ENCODE peak calls at places on chromosomes 12 and 14, in eight cellular contexts. G is A549, D is HepG2, K is GM12878, Z is HCT116, R is SK-N-SH, W is GM23338, U is K562. V is an unnamed sample.

GRCh38 chr12:127230843-127231260 is 1036.1 kb upstream of the TMEM132C start:
- DNase-seq in U (no peak), Z (peak), D (no peak), R (no peak), K (no peak), W (no peak), G (no peak), V (peak)

GRCh38 chr14:104313674-104314073 is 175.3 kb downstream of the KIF26A start:
- DNase-seq in W (no peak), R (no peak), K (no peak), D (no peak), U (no peak), G (no peak), Z (no peak), V (no peak)

GRCh38 chr14:100093322-100093721 is 28.1 kb downstream of the EVL start:
- DNase-seq in D (no peak), U (no peak), R (no peak), K (no peak), G (no peak), W (no peak), Z (no peak), V (no peak)

GRCh38 chr14:100471451-100472093 is 115.6 kb downstream of the BEGAIN start:
- DNase-seq in R (no peak), G (no peak), D (no peak), Z (peak), U (no peak), K (no peak), W (no peak), V (no peak)

GRCh38 chr14:22168092-22168955 is 420.7 kb downstream of the DAD1 start:
- DNase-seq in K (no peak), R (no peak), U (no peak), W (peak), D (peak), Z (no peak), G (no peak), V (no peak)

GRCh38 chr14:72878746-72879145 is 15.2 kb downstream of the DPF3 start:
- DNase-seq in K (no peak), D (no peak), R (no peak), G (no peak), W (no peak), Z (no peak), U (no peak), V (no peak)

GRCh38 chr12:48279601-48280000 is 71.1 kb downstream of the ZNF641 start:
- DNase-seq in D (no peak), R (no peak), K (no peak), W (peak), Z (no peak), U (no peak), G (no peak), V (no peak)

GRCh38 chr14:66496188-66496807 is 10.1 kb downstream of the CCDC196 start:
- DNase-seq in K (no peak), R (no peak), W (no peak), U (no peak), D (no peak), Z (no peak), G (no peak), V (no peak)

GRCh38 chr14:51449666-51450061 is 202.0 kb upstream of the FRMD6 start:
- DNase-seq in Z (no peak), U (no peak), K (no peak), G (no peak), D (no peak), R (no peak), W (no peak), V (no peak)

GRCh38 chr14:91744068-91744480 is 12.2 kb upstream of the CATSPERB start:
- DNase-seq in U (peak), Z (peak), W (no peak), K (no peak), D (no peak), G (no peak), R (no peak), V (no peak)

GRCh38 chr12:93127582-93128331 is 198.7 kb upstream of the EEA1 start:
- DNase-seq in U (peak), W (peak), D (peak), K (no peak), Z (no peak), G (no peak), R (no peak), V (no peak)

GRCh38 chr14:91872517-91873470 is 5.5 kb upstream of the TC2N start:
- DNase-seq in Z (no peak), D (no peak), R (no peak), G (peak), K (no peak), W (no peak), U (no peak), V (no peak)

GRCh38 chr14:103056322-103057027 is 874 bp downstream of the CDC42BPB start:
- DNase-seq in K (no peak), W (peak), G (peak), R (peak), D (no peak), U (peak), Z (no peak), V (no peak)

GRCh38 chr14:71521238-71521637 is 411.0 kb upstream of the RGS6 start:
- DNase-seq in R (no peak), Z (no peak), U (no peak), W (no peak), K (no peak), G (no peak), D (no peak), V (no peak)

GRCh38 chr14:51652168-51653095 is 722 bp downstream of the FRMD6 start:
- DNase-seq in R (peak), W (peak), Z (no peak), D (no peak), G (peak), K (no peak), U (no peak), V (no peak)

GRCh38 chr14:90985601-90986242 is 74.7 kb downstream of the RPS6KA5 start:
- DNase-seq in D (no peak), Z (no peak), R (no peak), U (no peak), W (no peak), G (no peak), K (no peak), V (no peak)

GRCh38 chr12:110073049-110073831 is 24.9 kb upstream of the C12orf76 start:
- DNase-seq in Z (no peak), D (no peak), W (peak), U (no peak), K (no peak), G (no peak), R (peak), V (no peak)

GRCh38 chr12:94286580-94287244 is 138.3 kb downstream of the PLXNC1 start:
- DNase-seq in G (no peak), Z (no peak), R (peak), W (no peak), U (no peak), K (no peak), D (no peak), V (no peak)

GRCh38 chr12:132530451-132530850 is 40.5 kb downstream of the FBRSL1 start:
- DNase-seq in D (no peak), K (no peak), G (no peak), Z (no peak), R (no peak), W (no peak), U (no peak), V (no peak)

GRCh38 chr12:131116437-131117117 is 162.9 kb downstream of the ADGRD1 start:
- DNase-seq in D (no peak), U (no peak), R (peak), K (no peak), W (peak), Z (no peak), G (peak), V (no peak)

GRCh38 chr14:32635103-32635719 is 303.5 kb upstream of the NPAS3 start:
- DNase-seq in U (no peak), G (no peak), K (no peak), Z (no peak), W (no peak), D (no peak), R (no peak), V (no peak)

GRCh38 chr14:75190023-75190422 is 13.6 kb upstream of the TMED10 start:
- DNase-seq in Z (no peak), U (no peak), K (no peak), D (no peak), R (no peak), G (no peak), W (no peak), V (no peak)

GRCh38 chr14:92686763-92687427 is 61.5 kb downstream of the LGMN start:
- DNase-seq in G (peak), D (no peak), K (no peak), Z (peak), R (peak), W (peak), U (peak), V (no peak)

GRCh38 chr12:93016752-93017350 is 87.8 kb upstream of the EEA1 start:
- DNase-seq in K (no peak), Z (no peak), W (no peak), D (peak), U (no peak), R (no peak), G (no peak), V (no peak)

GRCh38 chr14:94677239-94677612 is 65.0 kb downstream of the SERPINA3 start:
- DNase-seq in G (no peak), D (no peak), U (no peak), Z (no peak), K (no peak), W (no peak), R (no peak), V (no peak)

GRCh38 chr14:32450919-32451675 is 122.0 kb downstream of the AKAP6 start:
- DNase-seq in U (no peak), G (no peak), W (no peak), Z (no peak), K (no peak), D (no peak), R (no peak), V (no peak)

GRCh38 chr12:99135376-99135775 is 490.3 kb downstream of the APAF1 start:
- DNase-seq in D (no peak), U (no peak), R (no peak), W (no peak), G (no peak), K (no peak), Z (no peak), V (no peak)

GRCh38 chr14:50821471-50822464 is 9.2 kb downstream of the NIN start:
- DNase-seq in U (peak), Z (no peak), W (peak), R (no peak), D (no peak), G (no peak), K (peak), V (no peak)

GRCh38 chr12:113889806-113890581 is 76.1 kb downstream of the RBM19 start:
- DNase-seq in W (peak), R (peak), G (no peak), D (no peak), K (no peak), Z (no peak), U (no peak), V (no peak)

GRCh38 chr12:70306676-70307075 is 59.4 kb upstream of the KCNMB4 start:
- DNase-seq in K (no peak), U (no peak), R (no peak), W (no peak), Z (no peak), G (no peak), D (no peak), V (no peak)

GRCh38 chr12:14654416-14654815 is 42.0 kb downstream of the GUCY2C start:
- DNase-seq in U (no peak), R (no peak), W (no peak), K (no peak), G (no peak), D (no peak), Z (no peak), V (no peak)

GRCh38 chr14:39988939-39989338 is 556.7 kb upstream of the FBXO33 start:
- DNase-seq in W (peak), D (peak), G (no peak), Z (peak), K (no peak), U (no peak), R (no peak), V (peak)

GRCh38 chr14:36556811-36557433 is 25.5 kb downstream of the NKX2-8 start:
- DNase-seq in U (peak), K (no peak), R (peak), G (peak), D (peak), W (peak), Z (peak), V (no peak)

GRCh38 chr12:4107911-4108697 is 165.5 kb upstream of the CCND2 start:
- DNase-seq in R (no peak), Z (no peak), U (no peak), D (no peak), W (no peak), K (no peak), G (no peak), V (no peak)

GRCh38 chr12:4106617-4107016 is 166.9 kb upstream of the CCND2 start:
- DNase-seq in U (no peak), G (no peak), D (no peak), W (no peak), Z (no peak), R (no peak), K (no peak), V (no peak)

GRCh38 chr12:4109826-4110225 is 163.7 kb upstream of the CCND2 start:
- DNase-seq in W (no peak), D (no peak), U (no peak), R (no peak), Z (no peak), G (no peak), K (no peak), V (no peak)

GRCh38 chr12:4108803-4109345 is 164.7 kb upstream of the CCND2 start:
- DNase-seq in D (no peak), G (no peak), R (no peak), Z (no peak), U (no peak), W (no peak), K (no peak), V (no peak)

DNA sequence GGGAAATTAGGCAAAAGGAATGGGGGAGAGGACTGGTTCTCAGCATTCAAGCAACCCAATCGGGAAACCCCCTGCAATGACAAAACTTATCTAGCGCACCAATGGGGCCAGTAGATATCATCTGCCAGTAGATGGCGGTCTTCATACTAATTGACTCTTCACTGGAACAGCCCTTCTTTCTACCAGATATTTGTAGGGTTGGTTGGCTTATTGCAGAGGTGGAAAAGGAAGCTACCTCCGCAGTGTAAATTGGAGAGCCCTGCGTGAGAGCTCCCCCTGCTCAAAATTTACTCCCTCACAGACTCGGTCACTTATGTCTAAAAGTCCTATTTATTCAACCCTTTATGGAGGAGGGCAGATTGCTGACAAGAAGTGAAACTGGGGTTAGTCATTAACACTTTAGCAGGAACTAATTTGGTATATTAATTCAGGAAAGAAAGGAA is 166.1 kb upstream of the CCND2 start:
- DNase-seq in Z (peak), G (peak), K (peak), U (peak), W (peak), R (peak), D (peak), V (peak)
- TF ChIP-seq REST in Z (no peak), G (no peak), K (no peak), U (no peak), W (no peak), R (no peak), D (no peak), V (no peak)

GRCh38 chr14:30114051-30114450 is 186.4 kb upstream of the PRKD1 start:
- DNase-seq in U (no peak), K (no peak), W (no peak), R (no peak), D (no peak), G (no peak), Z (no peak), V (no peak)

DNA sequence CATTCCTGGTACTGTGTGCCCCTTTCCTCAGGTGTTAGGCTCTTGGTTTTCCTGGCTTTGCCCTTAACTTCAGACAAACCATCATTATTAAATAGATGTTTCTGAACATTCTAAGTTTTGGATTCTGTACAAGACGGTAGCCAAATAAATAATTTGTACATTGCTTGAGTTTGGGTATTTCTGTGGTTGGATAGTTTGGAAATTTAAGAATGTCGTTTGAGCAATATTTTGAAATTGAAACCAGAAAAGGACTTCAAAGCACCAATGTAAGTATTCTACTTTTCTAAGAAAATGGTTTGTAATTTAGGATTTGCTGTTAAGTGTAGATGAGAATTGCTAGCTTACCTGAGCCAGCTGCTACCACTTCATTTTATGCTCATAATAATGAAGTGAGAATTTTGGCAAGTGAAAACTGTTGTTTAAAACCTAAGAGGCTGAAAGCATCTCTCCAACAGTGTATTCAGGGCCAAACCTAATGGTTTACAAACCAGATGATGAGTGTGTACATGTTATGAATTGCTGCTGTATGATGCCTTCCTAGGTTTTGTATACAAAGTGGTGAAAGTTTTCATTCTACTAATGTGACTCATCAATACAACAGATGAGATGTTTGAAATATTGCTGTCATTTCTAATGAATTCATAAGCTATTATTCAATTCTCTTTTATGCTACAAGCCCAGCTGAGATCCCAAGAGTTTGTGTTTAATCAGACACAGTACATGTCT is 181.5 kb upstream of the PRKD1 start:
- DNase-seq in Z (no peak), W (no peak), G (no peak), K (no peak), R (no peak), U (no peak), D (no peak), V (no peak)
- TF ChIP-seq REST in Z (no peak), W (no peak), G (no peak), K (no peak), R (no peak), U (no peak), D (no peak), V (no peak)

DNA sequence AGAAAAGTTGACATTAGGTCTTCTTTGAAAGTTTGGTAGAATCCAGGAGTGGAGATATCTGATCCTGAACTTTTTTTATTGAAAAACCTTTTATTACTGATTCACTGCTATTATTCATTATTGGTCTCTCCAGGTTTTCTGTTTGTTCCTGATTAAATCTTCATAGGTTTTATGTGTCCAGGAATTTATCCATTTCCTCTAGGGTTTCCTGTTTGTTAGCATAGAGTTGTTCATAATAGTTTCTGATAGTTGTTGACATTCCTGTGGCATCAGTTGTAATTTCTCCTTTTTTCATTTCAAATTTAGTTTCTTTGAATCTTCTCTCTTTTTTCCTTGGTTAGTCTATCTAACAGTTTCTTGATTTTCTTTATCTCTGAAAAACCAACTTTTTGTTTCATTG is 370.3 kb downstream of the SLC6A15 start:
- DNase-seq in D (no peak), K (no peak), G (no peak), R (no peak), Z (no peak), U (no peak), W (no peak), V (no peak)
- TF ChIP-seq REST in D (no peak), K (no peak), G (no peak), R (no peak), Z (no peak), U (no peak), W (no peak), V (no peak)

GRCh38 chr14:35341454-35342159 is 49.4 kb downstream of the PSMA6 start:
- DNase-seq in W (peak), K (no peak), R (peak), Z (peak), D (peak), G (peak), U (no peak), V (no peak)
- TF ChIP-seq REST in W (no peak), K (no peak), R (no peak), Z (no peak), D (peak), G (no peak), U (no peak), V (no peak)

V was measured in Panc1.